ENCODE peak calls at places on chromosomes 5 and 9, in five cellular contexts. H, I, P, B and U are unnamed samples.

GRCh38 chr5:94693043-94693822 is 74.8 kb downstream of the SLF1 start:
- DNase-seq in B (peak; percentile 74), P (no peak), H (peak; percentile 93), I (no peak), U (no peak)

GRCh38 chr9:128421474-128422010 is 885 bp downstream of the CERCAM start:
- DNase-seq in P (no peak), B (no peak), H (peak; percentile 32), I (no peak), U (no peak)

GRCh38 chr5:2651116-2651515 is 100.4 kb downstream of the IRX2 start:
- DNase-seq in H (no peak), P (no peak), I (no peak), B (no peak), U (no peak)

GRCh38 chr5:96114736-96115466 is 153.2 kb upstream of the ELL2 start:
- DNase-seq in P (no peak), H (peak; percentile 87), I (no peak), B (peak; percentile 22), U (no peak)

GRCh38 chr9:91192379-91192775 is 169.3 kb downstream of the AUH start:
- DNase-seq in I (no peak), H (peak; percentile 35), P (no peak), B (peak; percentile 47), U (no peak)

GRCh38 chr9:115133649-115134048 is 15.7 kb upstream of the TNC start:
- DNase-seq in H (peak; percentile 96), I (no peak), P (no peak), B (no peak), U (no peak)

GRCh38 chr9:103731541-103731940 is 362.6 kb upstream of the SMC2 start:
- DNase-seq in B (no peak), H (peak; percentile 33), I (no peak), P (no peak), U (no peak)

GRCh38 chr9:136103651-136104487 is 8.8 kb upstream of the NACC2 start:
- DNase-seq in I (no peak), H (no peak), P (no peak), B (peak; percentile 97), U (no peak)

GRCh38 chr9:132896906-132897305 is 18.2 kb downstream of the SPACA9 start:
- DNase-seq in B (no peak), H (no peak), I (no peak), P (no peak), U (no peak)

GRCh38 chr5:78621269-78621871 is 27.2 kb downstream of the LHFPL2 start:
- DNase-seq in P (no peak), I (no peak), H (no peak), B (peak; percentile 76), U (no peak)

GRCh38 chr5:120140510-120140909 is 323.6 kb upstream of the PRR16 start:
- DNase-seq in H (no peak), I (no peak), B (no peak), P (no peak), U (no peak)